ENCODE peak calls at places on chromosomes 2 and 18, in four cellular contexts. J is HepG2, W is K562, G is GM12878. X is an unnamed sample.

GRCh38 chr18:76351961-76352581 is 143.0 kb downstream of the ZNF516 start:
- DNase-seq in J (peak; percentile 80), W (no peak), G (no peak), X (peak; percentile 57)

GRCh38 chr18:24831091-24831490 is 370.7 kb downstream of the HRH4 start:
- DNase-seq in J (no peak), W (no peak), G (no peak), X (no peak)

GRCh38 chr2:171509945-171510731 is 12.1 kb upstream of the CYBRD1 start:
- DNase-seq in J (no peak), W (no peak), G (peak; percentile 75), X (no peak)

GRCh38 chr2:27256855-27257454 is 5.9 kb downstream of the SLC30A3 start:
- DNase-seq in J (no peak), W (no peak), G (no peak), X (no peak)

GRCh38 chr2:72827999-72828646 is 2.3 kb upstream of the EXOC6B start:
- DNase-seq in J (peak; percentile 22), W (no peak), G (no peak), X (no peak)

GRCh38 chr18:57915241-57915640 is 112.1 kb upstream of the ATP8B1 start:
- DNase-seq in J (no peak), W (no peak), G (no peak), X (no peak)

GRCh38 chr2:119674711-119675500 is 4.1 kb upstream of the TMEM177 start:
- DNase-seq in J (no peak), W (no peak), G (no peak), X (no peak)

GRCh38 chr18:23341383-23341782 is 111.7 kb upstream of the RIOK3 start:
- DNase-seq in J (no peak), W (no peak), G (no peak), X (no peak)

GRCh38 chr2:97646977-97647376 is 1.1 kb downstream of the COX5B start:
- DNase-seq in J (no peak), W (no peak), G (no peak), X (no peak)

GRCh38 chr18:79683626-79684282 is 4.2 kb downstream of the CTDP1 start:
- DNase-seq in J (no peak), W (no peak), G (no peak), X (no peak)

GRCh38 chr2:16260041-16260440 is 319.7 kb downstream of the MYCN start:
- DNase-seq in J (no peak), W (no peak), G (no peak), X (no peak)

GRCh38 chr18:70295192-70295522 is 6.3 kb downstream of the SOCS6 start:
- DNase-seq in J (no peak), W (no peak), G (no peak), X (no peak)

GRCh38 chr18:46155652-46156051 is 51.5 kb downstream of the HAUS1 start:
- DNase-seq in J (no peak), W (no peak), G (no peak), X (no peak)

GRCh38 chr18:31750259-31750658 is 10.4 kb downstream of the SLC25A52 start:
- DNase-seq in J (no peak), W (no peak), G (no peak), X (no peak)

GRCh38 chr18:54506516-54507261 is 84.4 kb upstream of the DYNAP start:
- DNase-seq in J (no peak), W (no peak), G (no peak), X (no peak)

GRCh38 chr2:197147942-197148341 is 162.6 kb downstream of the ANKRD44 start:
- DNase-seq in J (no peak), W (no peak), G (no peak), X (no peak)

GRCh38 chr18:49768051-49768391 is 45.3 kb downstream of the ACAA2 start:
- DNase-seq in J (peak; percentile 18), W (peak; percentile 43), G (no peak), X (peak; percentile 29)

GRCh38 chr2:224997802-224998201 is 44.5 kb downstream of the DOCK10 start:
- DNase-seq in J (no peak), W (no peak), G (no peak), X (no peak)

GRCh38 chr2:197292614-197293013 is 18.0 kb downstream of the ANKRD44 start:
- DNase-seq in J (no peak), W (no peak), G (no peak), X (no peak)

GRCh38 chr2:208142925-208143799 is 2.8 kb downstream of the CRYGB start:
- DNase-seq in J (peak; percentile 93), W (no peak), G (no peak), X (no peak)

GRCh38 chr18:36350211-36350610 is 52.7 kb downstream of the FHOD3 start:
- DNase-seq in J (no peak), W (no peak), G (no peak), X (no peak)

GRCh38 chr18:50518787-50519520 is 40.9 kb upstream of the MAPK4 start:
- DNase-seq in J (no peak), W (no peak), G (no peak), X (no peak)

GRCh38 chr2:200664770-200665494 is 79.1 kb downstream of the AOX1 start:
- DNase-seq in J (no peak), W (peak; percentile 23), G (no peak), X (no peak)

GRCh38 chr2:36889782-36890181 is 76.6 kb downstream of the STRN start:
- DNase-seq in J (peak; percentile 35), W (peak; percentile 4), G (no peak), X (no peak)

GRCh38 chr2:42360493-42360889 is 526 bp downstream of the COX7A2L start:
- DNase-seq in J (no peak), W (no peak), G (no peak), X (no peak)

GRCh38 chr2:9549420-9549819 is 6.2 kb downstream of the ADAM17 start:
- DNase-seq in J (no peak), W (no peak), G (no peak), X (no peak)

GRCh38 chr2:149743842-149744468 is 156.4 kb upstream of the MMADHC start:
- DNase-seq in J (no peak), W (no peak), G (no peak), X (no peak)

GRCh38 chr18:68909579-68909978 is 111.7 kb downstream of the CCDC102B start:
- DNase-seq in J (no peak), W (no peak), G (no peak), X (no peak)

GRCh38 chr2:129229196-129229595 is 750.3 kb upstream of the RAB6C start:
- DNase-seq in J (no peak), W (no peak), G (no peak), X (no peak)

GRCh38 chr2:108171652-108172051 is 68.1 kb upstream of the SULT1C3 start:
- DNase-seq in J (no peak), W (no peak), G (no peak), X (no peak)

GRCh38 chr2:226790006-226790405 is 9.6 kb downstream of the IRS1 start:
- DNase-seq in J (no peak), W (no peak), G (no peak), X (no peak)

GRCh38 chr2:226791487-226792081 is 8.0 kb downstream of the IRS1 start:
- DNase-seq in J (no peak), W (peak; percentile 85), G (peak; percentile 19), X (peak; percentile 96)

GRCh38 chr2:226788881-226789485 is 10.6 kb downstream of the IRS1 start:
- DNase-seq in J (no peak), W (no peak), G (no peak), X (no peak)

GRCh38 chr2:226791056-226791486 is 8.5 kb downstream of the IRS1 start:
- DNase-seq in J (no peak), W (no peak), G (peak; percentile 30), X (peak; percentile 52)

GRCh38 chr2:226790436-226790835 is 9.2 kb downstream of the IRS1 start:
- DNase-seq in J (no peak), W (no peak), G (no peak), X (no peak)
- TF ChIP-seq FOXK2 in J (no peak), W (no peak), G (no peak), X (no peak)

DNA sequence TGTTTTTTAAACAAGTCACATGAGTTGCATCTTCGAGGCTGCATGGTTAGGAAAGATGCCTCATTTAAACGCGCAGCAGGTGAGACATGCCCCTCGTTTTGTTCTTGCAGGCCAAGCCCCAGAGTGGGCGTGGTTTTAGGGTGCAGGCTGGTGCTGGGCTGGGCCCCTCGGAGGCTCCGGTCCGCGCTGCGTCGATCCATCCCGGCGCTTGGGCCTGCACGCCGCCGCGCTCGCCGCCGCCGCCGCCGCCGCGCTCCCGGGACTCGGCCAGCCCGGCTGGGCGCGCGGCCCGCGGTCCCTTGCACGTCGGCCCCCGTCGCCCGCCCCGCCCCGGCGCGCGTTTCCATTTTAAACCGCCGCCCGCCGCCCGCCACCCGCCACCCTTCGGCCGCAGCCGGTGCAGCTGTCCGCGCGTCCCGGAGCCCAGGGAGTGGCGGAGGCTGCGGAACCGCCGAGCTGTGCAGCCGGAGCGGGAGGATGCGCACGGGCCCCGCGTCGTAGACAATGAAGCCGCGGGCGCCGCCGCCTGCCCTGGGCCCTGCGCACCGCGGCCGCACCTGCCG is 175.5 kb downstream of the AGAP1 start:
- DNase-seq in J (peak; percentile 69), W (no peak), G (no peak), X (peak; percentile 66)
- TF ChIP-seq FOXK2 in J (no peak), W (no peak), G (no peak), X (no peak)

DNA sequence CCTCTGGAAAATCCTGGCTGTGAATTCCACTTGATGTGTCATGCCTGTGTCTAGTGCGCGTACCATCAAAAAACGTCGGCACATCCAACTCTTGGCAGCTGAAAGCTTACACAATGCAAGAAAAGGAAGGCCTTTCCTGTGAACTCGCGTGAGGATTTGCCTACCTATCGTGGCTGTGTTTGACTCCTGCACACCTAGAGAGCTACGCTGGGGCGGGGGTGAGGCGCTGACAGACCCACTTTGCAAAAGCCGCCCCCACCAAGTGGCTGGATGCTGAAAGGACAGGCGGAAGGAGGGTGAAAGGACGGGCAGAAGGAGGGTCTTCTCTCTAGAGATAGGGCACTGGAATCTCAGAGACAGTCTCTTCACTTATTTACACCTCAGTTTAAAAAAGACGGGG is 270.1 kb downstream of the EIPR1 start:
- DNase-seq in J (no peak), W (no peak), G (no peak), X (peak; percentile 5)
- TF ChIP-seq FOXK2 in J (no peak), W (no peak), G (no peak), X (no peak)

DNA sequence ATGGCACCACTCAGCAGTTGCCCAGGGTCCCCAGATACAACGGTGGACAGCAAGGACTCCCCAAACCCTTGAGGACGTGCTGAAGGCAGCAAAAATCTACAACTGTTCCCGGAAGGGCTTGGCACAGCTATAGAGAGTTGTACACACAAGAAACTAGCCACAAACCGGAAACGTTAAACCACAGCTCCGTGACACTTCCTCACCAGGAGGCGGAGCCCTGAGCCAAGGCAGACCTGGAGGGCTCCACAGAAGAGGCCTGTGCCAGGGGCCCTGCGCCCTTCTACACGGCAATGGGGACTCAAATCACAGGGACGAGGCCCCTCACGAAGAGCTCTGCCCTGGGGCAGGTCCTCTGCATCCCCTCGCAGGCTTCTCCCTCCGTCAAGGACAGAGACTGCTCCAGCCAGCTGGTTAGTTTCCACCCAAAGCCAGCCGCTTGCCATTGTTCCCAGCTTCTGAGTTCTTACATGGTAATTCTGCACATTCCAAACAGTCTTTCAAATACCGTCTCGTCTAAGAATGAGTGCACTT is 133.3 kb downstream of the HDAC4 start:
- DNase-seq in J (no peak), W (peak; percentile 77), G (peak; percentile 65), X (no peak)
- TF ChIP-seq FOXK2 in J (no peak), W (no peak), G (no peak), X (no peak)

X was measured in HEK293T.